ENCODE peak calls at places on chromosomes 2 and 18, in four cellular contexts. O is left ventricle myocardium inferior, C is tibial artery, A is aorta. W is an unnamed sample. For H3K9me3 and H3K4me1, the result is how much of the 10 kb centered on the place peaks cover.

GRCh38 chr2:174529916-174530315 is 43.1 kb upstream of the GPR155 start:
- DNase-seq in A (no peak), O (no peak), C (no peak), W (no peak)

GRCh38 chr2:237662671-237663093 is 35.3 kb downstream of the LRRFIP1 start:
- DNase-seq in O (peak), C (peak), A (peak), W (peak)

GRCh38 chr2:10288606-10289005 is 14.1 kb upstream of the HPCAL1 start:
- DNase-seq in O (no peak), A (peak), C (no peak), W (no peak)

GRCh38 chr2:38178556-38179419 is 102.8 kb upstream of the CYP1B1 start:
- DNase-seq in C (no peak), O (no peak), A (no peak), W (no peak)

GRCh38 chr2:221397179-221397578 is 174.9 kb downstream of the EPHA4 start:
- DNase-seq in C (no peak), A (no peak), O (no peak), W (no peak)

GRCh38 chr18:10140928-10141327 is 227.1 kb downstream of the VAPA start:
- DNase-seq in A (no peak), C (no peak), O (no peak), W (peak)

GRCh38 chr18:79191418-79191817 is 122.2 kb downstream of the ATP9B start:
- DNase-seq in A (no peak), O (no peak), C (no peak), W (no peak)

GRCh38 chr18:27954226-27954625 is 222.7 kb downstream of the CDH2 start:
- DNase-seq in O (no peak), A (no peak), C (no peak), W (no peak)

GRCh38 chr18:62325806-62326645 is 916 bp downstream of the TNFRSF11A start:
- DNase-seq in O (no peak), C (no peak), A (no peak), W (peak)

GRCh38 chr2:101517753-101518152 is 42.8 kb upstream of the RFX8 start:
- DNase-seq in C (no peak), O (no peak), A (no peak), W (peak)

GRCh38 chr2:5697554-5697953 is 5.4 kb downstream of the SOX11 start:
- DNase-seq in A (no peak), O (no peak), C (no peak), W (no peak)

GRCh38 chr2:10923007-10923372 is 11.3 kb downstream of the KCNF1 start:
- DNase-seq in C (no peak), O (no peak), A (no peak), W (no peak)

GRCh38 chr2:205706769-205707375 is 24.6 kb downstream of the NRP2 start:
- DNase-seq in C (peak), A (no peak), O (peak), W (no peak)

GRCh38 chr2:152611458-152612231 is 105.6 kb downstream of the PRPF40A start:
- DNase-seq in C (peak), O (peak), A (no peak), W (peak)

GRCh38 chr2:10839813-10840212 is 27.2 kb upstream of the PDIA6 start:
- DNase-seq in A (no peak), C (no peak), O (no peak), W (no peak)

GRCh38 chr2:132477962-132478361 is 61.4 kb downstream of the GPR39 start:
- DNase-seq in C (no peak), A (no peak), O (no peak), W (no peak)

GRCh38 chr2:71545572-71546274 is 92.4 kb downstream of the DYSF start:
- DNase-seq in C (peak), A (peak), O (peak), W (peak)

GRCh38 chr2:67075056-67075455 is 322.1 kb upstream of the ETAA1 start:
- DNase-seq in O (no peak), A (no peak), C (no peak), W (no peak)

GRCh38 chr18:57004366-57005121 is 142.3 kb upstream of the BOD1L2 start:
- DNase-seq in O (no peak), A (no peak), C (no peak), W (peak)

GRCh38 chr2:144703852-144704324 is 184.0 kb upstream of the ZEB2 start:
- DNase-seq in A (no peak), C (peak), O (no peak), W (no peak)

GRCh38 chr2:106163948-106164580 is 30.0 kb downstream of the UXS1 start:
- DNase-seq in O (no peak), A (no peak), C (no peak), W (no peak)

GRCh38 chr2:54891901-54892300 is 158.3 kb downstream of the RTN4 start:
- DNase-seq in O (no peak), A (no peak), C (no peak), W (no peak)

GRCh38 chr2:116487336-116487735 is 1327.2 kb upstream of the DDX18 start:
- DNase-seq in C (no peak), O (no peak), A (no peak), W (no peak)

GRCh38 chr2:219983836-219984235 is 356.4 kb downstream of the SLC4A3 start:
- DNase-seq in O (no peak), C (no peak), A (no peak), W (no peak)

GRCh38 chr2:80987466-80987865 is 682.9 kb upstream of the LRRTM1 start:
- DNase-seq in C (no peak), O (no peak), A (no peak), W (no peak)
- H3K9me3 ChIP-seq in C (under half), O (under half), A (under half), W (under half)

GRCh38 chr2:240582781-240583180 is 3.8 kb upstream of the CAPN10 start:
- DNase-seq in O (no peak), A (no peak), C (no peak), W (no peak)
- H3K4me1 ChIP-seq in O (half or more), A (under half), C (under half), W (under half)

DNA sequence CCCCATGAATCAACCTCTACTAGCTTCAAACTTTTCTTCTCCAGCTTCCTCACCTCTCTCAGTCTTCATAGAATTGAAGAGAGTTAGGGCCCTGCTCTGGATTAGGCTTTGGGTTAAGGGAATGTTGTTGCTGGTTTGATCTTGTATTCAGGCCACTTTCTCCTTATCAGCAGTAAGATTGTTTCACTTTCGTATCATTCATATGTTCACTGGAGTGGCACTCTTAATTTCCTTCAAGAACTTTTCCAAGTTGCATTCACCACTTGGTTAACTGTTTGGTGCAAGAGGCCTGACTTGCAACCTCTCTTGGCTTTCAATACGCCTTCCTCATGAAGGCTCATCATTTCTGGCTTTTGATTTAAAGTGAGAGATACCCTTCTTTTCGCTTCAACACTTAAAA is 22.8 kb downstream of the OXER1 start:
- DNase-seq in O (no peak), A (no peak), C (no peak), W (peak)
- H3K9me3 ChIP-seq in O (under half), A (under half), C (under half), W (under half)

GRCh38 chr2:62137431-62137830 is 58.5 kb upstream of the B3GNT2 start:
- DNase-seq in C (no peak), A (no peak), O (no peak), W (no peak)

GRCh38 chr2:62136956-62137355 is 59.0 kb upstream of the B3GNT2 start:
- DNase-seq in O (no peak), C (no peak), A (no peak), W (no peak)

GRCh38 chr2:62133320-62133823 is 62.5 kb upstream of the B3GNT2 start:
- DNase-seq in C (no peak), A (no peak), O (no peak), W (no peak)
- H3K4me1 ChIP-seq in C (under half), A (under half), O (under half), W (under half)

GRCh38 chr2:235679471-235679870 is 185.6 kb downstream of the AGAP1 start:
- DNase-seq in A (no peak), O (no peak), C (no peak), W (no peak)
- H3K9me3 ChIP-seq in A (under half), O (under half), C (under half), W (under half)

GRCh38 chr2:85755122-85756027 is 1.6 kb downstream of the ATOH8 start:
- DNase-seq in O (peak), A (no peak), C (peak), W (no peak)
- H3K4me1 ChIP-seq in O (half or more), A (under half), C (under half), W (under half)

GRCh38 chr2:3642521-3643215 is 15.3 kb upstream of the ALLC start:
- DNase-seq in A (peak), O (no peak), C (peak), W (no peak)
- H3K9me3 ChIP-seq in A (under half), O (under half), C (under half), W (under half)

GRCh38 chr2:234678721-234679120 is 181.8 kb upstream of the ARL4C start:
- DNase-seq in C (peak), O (no peak), A (no peak), W (no peak)
- H3K4me1 ChIP-seq in C (under half), O (under half), A (under half), W (under half)

GRCh38 chr2:228548230-228548629 is 366.7 kb upstream of the SPHKAP start:
- DNase-seq in C (no peak), O (no peak), A (no peak), W (no peak)

GRCh38 chr2:228542277-228542676 is 360.8 kb upstream of the SPHKAP start:
- DNase-seq in O (no peak), C (no peak), A (no peak), W (no peak)

GRCh38 chr2:228545041-228545440 is 363.6 kb upstream of the SPHKAP start:
- DNase-seq in C (no peak), A (no peak), O (no peak), W (no peak)

GRCh38 chr2:228543117-228543516 is 361.6 kb upstream of the SPHKAP start:
- DNase-seq in A (no peak), O (no peak), C (no peak), W (no peak)

GRCh38 chr2:228545749-228546148 is 364.3 kb upstream of the SPHKAP start:
- DNase-seq in C (no peak), A (no peak), O (no peak), W (no peak)
- H3K9me3 ChIP-seq in C (under half), A (under half), O (under half), W (under half)

GRCh38 chr2:196287977-196288538 is 116.7 kb upstream of the STK17B start:
- DNase-seq in O (no peak), C (no peak), A (no peak), W (no peak)
- H3K4me1 ChIP-seq in O (half or more), C (under half), A (under half), W (under half)